ENCODE peak calls at places on chromosomes 1 and 21, in four cellular contexts. One of them, this sample, is unnamed.

GRCh38 chr1:95304803-95305202 is 70.8 kb downstream of the RWDD3 start:
- DNase-seq in H9: no peak
- DNase-seq in mesendoderm: no peak
- DNase-seq in H1: no peak
- DNase-seq in this sample: no peak

GRCh38 chr1:5286244-5286643 is 631.8 kb downstream of the AJAP1 start:
- DNase-seq in H1: no peak
- DNase-seq in mesendoderm: no peak
- DNase-seq in H9: no peak
- DNase-seq in this sample: no peak

GRCh38 chr1:37765937-37766664 is 1.2 kb upstream of the EPHA10 start:
- DNase-seq in H1: no peak
- DNase-seq in H9: peak
- DNase-seq in mesendoderm: no peak
- DNase-seq in this sample: no peak

GRCh38 chr1:153260980-153261792 is 1.7 kb downstream of the LORICRIN start:
- DNase-seq in mesendoderm: peak
- DNase-seq in H1: no peak
- DNase-seq in H9: peak
- DNase-seq in this sample: no peak

GRCh38 chr21:38797470-38797869 is 8.3 kb upstream of the ETS2 start:
- DNase-seq in H9: no peak
- DNase-seq in mesendoderm: peak
- DNase-seq in H1: no peak
- DNase-seq in this sample: no peak

GRCh38 chr1:244104309-244105060 is 53.4 kb downstream of the ZBTB18 start:
- DNase-seq in H1: no peak
- DNase-seq in H9: no peak
- DNase-seq in mesendoderm: peak
- DNase-seq in this sample: peak

GRCh38 chr1:172976222-172977041 is 74.3 kb downstream of the TNFSF18 start:
- DNase-seq in H1: no peak
- DNase-seq in H9: no peak
- DNase-seq in mesendoderm: no peak
- DNase-seq in this sample: peak

GRCh38 chr21:21196848-21197247 is 198.6 kb downstream of the NCAM2 start:
- DNase-seq in mesendoderm: no peak
- DNase-seq in H1: no peak
- DNase-seq in H9: no peak
- DNase-seq in this sample: no peak

GRCh38 chr1:155127672-155128468 is at the start of gene EFNA1:
- DNase-seq in mesendoderm: peak
- DNase-seq in H9: peak
- DNase-seq in H1: no peak
- DNase-seq in this sample: no peak

GRCh38 chr21:42555756-42556438 is 42.2 kb downstream of the SLC37A1 start:
- DNase-seq in H1: no peak
- DNase-seq in mesendoderm: no peak
- DNase-seq in H9: no peak
- DNase-seq in this sample: no peak

GRCh38 chr1:116310172-116310571 is 62.9 kb upstream of the ATP1A1 start:
- DNase-seq in H9: no peak
- DNase-seq in mesendoderm: no peak
- DNase-seq in H1: no peak
- DNase-seq in this sample: no peak

GRCh38 chr1:92481598-92482403 is 4.9 kb downstream of the GFI1 start:
- DNase-seq in mesendoderm: peak
- DNase-seq in H9: peak
- DNase-seq in H1: no peak
- DNase-seq in this sample: no peak

GRCh38 chr1:3463891-3464648 is 9.6 kb downstream of the ARHGEF16 start:
- DNase-seq in H9: no peak
- DNase-seq in mesendoderm: no peak
- DNase-seq in H1: no peak
- DNase-seq in this sample: no peak

GRCh38 chr21:26055841-26056264 is 114.7 kb downstream of the APP start:
- DNase-seq in mesendoderm: no peak
- DNase-seq in H9: no peak
- DNase-seq in H1: no peak
- DNase-seq in this sample: no peak

GRCh38 chr1:8424539-8425116 is 106.7 kb downstream of the SLC45A1 start:
- DNase-seq in mesendoderm: peak
- DNase-seq in H9: peak
- DNase-seq in H1: no peak
- DNase-seq in this sample: no peak

GRCh38 chr1:209456878-209457277 is 126.6 kb upstream of the CAMK1G start:
- DNase-seq in H1: no peak
- DNase-seq in mesendoderm: peak
- DNase-seq in H9: no peak
- DNase-seq in this sample: no peak

GRCh38 chr1:225454733-225455132 is 26.9 kb upstream of the LBR start:
- DNase-seq in H9: no peak
- DNase-seq in mesendoderm: no peak
- DNase-seq in H1: no peak
- DNase-seq in this sample: peak

GRCh38 chr1:68174173-68175113 is 57.9 kb downstream of the WLS start:
- DNase-seq in mesendoderm: peak
- DNase-seq in H1: no peak
- DNase-seq in H9: no peak
- DNase-seq in this sample: peak

GRCh38 chr1:18962121-18962721 is 5.7 kb upstream of the IFFO2 start:
- DNase-seq in H9: no peak
- DNase-seq in H1: no peak
- DNase-seq in mesendoderm: peak
- DNase-seq in this sample: no peak

GRCh38 chr1:11822091-11822490 is 16.1 kb downstream of the CLCN6 start:
- DNase-seq in mesendoderm: no peak
- DNase-seq in H1: no peak
- DNase-seq in H9: no peak
- DNase-seq in this sample: peak

GRCh38 chr1:79988401-79988800 is 981.9 kb upstream of the ADGRL4 start:
- DNase-seq in H1: no peak
- DNase-seq in mesendoderm: no peak
- DNase-seq in H9: no peak
- DNase-seq in this sample: no peak

GRCh38 chr1:244970236-244970652 is 105.9 kb upstream of the HNRNPU start:
- DNase-seq in mesendoderm: peak
- DNase-seq in H9: peak
- DNase-seq in H1: no peak
- DNase-seq in this sample: peak

GRCh38 chr1:28161770-28162550 is 14.5 kb downstream of the PTAFR start:
- DNase-seq in H9: no peak
- DNase-seq in mesendoderm: no peak
- DNase-seq in H1: no peak
- DNase-seq in this sample: no peak

GRCh38 chr1:159428536-159428935 is 3.5 kb upstream of the OR10J4 start:
- DNase-seq in H1: no peak
- DNase-seq in mesendoderm: no peak
- DNase-seq in H9: no peak
- DNase-seq in this sample: no peak
- H4K5ac ChIP-seq in H1: no peak
- H4K5ac ChIP-seq in mesendoderm: no peak
- H4K5ac ChIP-seq in H9: no peak
- H4K5ac ChIP-seq in this sample: no peak

GRCh38 chr21:16134134-16134533 is 404.4 kb downstream of the USP25 start:
- DNase-seq in H1: no peak
- DNase-seq in mesendoderm: no peak
- DNase-seq in H9: no peak
- DNase-seq in this sample: no peak

GRCh38 chr21:16137106-16137505 is 407.3 kb downstream of the USP25 start:
- DNase-seq in H1: no peak
- DNase-seq in mesendoderm: no peak
- DNase-seq in H9: no peak
- DNase-seq in this sample: peak

DNA sequence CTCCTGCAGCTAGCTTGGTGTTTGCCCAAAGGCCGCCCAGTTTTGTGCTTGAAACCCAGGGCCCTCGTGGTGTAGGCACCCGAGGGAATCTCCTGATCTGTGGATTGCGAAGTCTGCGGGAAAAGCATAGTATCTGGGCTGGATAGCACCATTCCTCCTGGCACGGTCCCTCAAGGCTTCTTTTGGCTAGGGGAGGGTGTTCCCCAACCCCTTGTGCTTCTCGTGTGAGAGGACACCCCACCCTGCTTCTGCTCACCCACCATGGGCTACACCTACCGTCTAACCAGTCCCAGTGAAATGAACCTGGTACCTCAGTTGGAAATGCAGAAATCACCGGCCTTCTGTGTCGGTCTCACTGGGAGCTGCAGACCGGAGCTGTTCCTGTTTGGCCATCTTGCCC is 403.5 kb downstream of the USP25 start:
- DNase-seq in mesendoderm: no peak
- DNase-seq in H9: no peak
- DNase-seq in H1: no peak
- DNase-seq in this sample: no peak
- H4K5ac ChIP-seq in mesendoderm: no peak
- H4K5ac ChIP-seq in H9: no peak
- H4K5ac ChIP-seq in H1: no peak
- H4K5ac ChIP-seq in this sample: no peak

DNA sequence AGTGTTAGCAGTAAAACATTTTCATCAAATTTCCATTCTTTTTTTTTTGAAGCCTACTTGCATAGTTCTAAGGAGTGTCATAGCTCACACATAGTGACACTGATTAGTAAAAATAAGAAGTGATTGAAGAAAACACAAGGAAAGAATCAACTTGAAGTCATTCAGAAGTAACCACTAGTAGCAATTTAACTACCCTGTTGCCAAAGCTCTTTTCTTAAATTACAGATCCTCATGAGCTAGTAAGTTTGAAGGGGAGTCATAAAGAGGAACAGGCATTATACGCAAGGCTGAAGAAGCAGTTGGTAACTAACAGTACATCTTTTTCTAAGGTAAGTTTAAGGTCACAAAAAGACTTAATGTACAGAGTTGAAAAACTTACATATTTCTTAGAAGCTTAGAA is 332.2 kb downstream of the CHRM3 start:
- DNase-seq in mesendoderm: no peak
- DNase-seq in H9: no peak
- DNase-seq in H1: no peak
- DNase-seq in this sample: no peak
- H4K5ac ChIP-seq in mesendoderm: no peak
- H4K5ac ChIP-seq in H9: no peak
- H4K5ac ChIP-seq in H1: no peak
- H4K5ac ChIP-seq in this sample: no peak

DNA sequence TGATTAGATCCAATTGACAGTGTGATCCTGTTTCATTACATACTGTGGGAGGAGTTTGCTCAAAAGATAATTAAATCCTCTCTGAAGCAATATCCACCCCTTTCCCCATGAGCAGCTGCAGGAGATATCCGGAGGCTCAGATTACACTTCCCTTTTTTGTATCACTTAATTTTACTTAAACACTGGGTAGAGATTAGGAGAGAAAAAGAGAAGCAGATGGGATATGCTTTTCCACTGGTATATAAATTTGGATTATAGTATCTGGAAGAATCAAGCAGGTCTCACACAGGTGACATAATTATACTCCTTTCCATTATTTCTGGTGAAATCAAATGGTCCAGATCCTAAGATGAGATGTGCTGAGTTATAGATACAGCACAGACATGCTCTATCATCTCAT is 333.4 kb upstream of the ZRANB2 start:
- DNase-seq in mesendoderm: no peak
- DNase-seq in H9: no peak
- DNase-seq in H1: no peak
- DNase-seq in this sample: peak
- H4K5ac ChIP-seq in mesendoderm: no peak
- H4K5ac ChIP-seq in H9: no peak
- H4K5ac ChIP-seq in H1: no peak
- H4K5ac ChIP-seq in this sample: no peak

DNA sequence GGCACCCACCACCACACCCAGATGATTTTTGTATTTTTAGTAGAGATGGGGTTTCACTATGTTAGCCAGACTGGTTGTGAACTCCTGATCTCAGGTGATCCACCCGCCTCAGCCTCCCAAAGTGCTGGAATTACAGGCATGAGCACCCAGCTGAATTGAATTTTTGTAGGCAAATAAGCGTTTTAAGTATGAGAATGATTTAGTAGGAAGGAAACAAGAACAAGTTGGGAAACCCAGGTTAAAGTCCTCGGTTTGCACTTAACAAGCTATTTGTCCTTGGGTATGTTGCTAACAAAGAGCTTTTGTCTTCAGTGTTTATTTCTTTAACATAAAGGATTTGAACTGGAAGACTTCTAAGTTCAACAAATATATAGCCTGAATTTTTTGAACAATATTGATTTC is 23.9 kb downstream of the BTF3L4 start:
- DNase-seq in H1: no peak
- DNase-seq in mesendoderm: no peak
- DNase-seq in H9: no peak
- DNase-seq in this sample: no peak
- H4K5ac ChIP-seq in H1: no peak
- H4K5ac ChIP-seq in mesendoderm: no peak
- H4K5ac ChIP-seq in H9: no peak
- H4K5ac ChIP-seq in this sample: no peak

GRCh38 chr1:157403203-157403602 is 149.1 kb downstream of the FCRL5 start:
- DNase-seq in mesendoderm: peak
- DNase-seq in H1: peak
- DNase-seq in H9: peak
- DNase-seq in this sample: no peak

GRCh38 chr1:157403608-157404007 is 148.7 kb downstream of the FCRL5 start:
- DNase-seq in H1: no peak
- DNase-seq in mesendoderm: no peak
- DNase-seq in H9: no peak
- DNase-seq in this sample: no peak

GRCh38 chr1:157400766-157401165 is 151.5 kb downstream of the FCRL5 start:
- DNase-seq in H1: no peak
- DNase-seq in H9: no peak
- DNase-seq in mesendoderm: no peak
- DNase-seq in this sample: no peak

GRCh38 chr1:157399343-157399983 is 152.9 kb downstream of the FCRL5 start:
- DNase-seq in mesendoderm: no peak
- DNase-seq in H1: no peak
- DNase-seq in H9: no peak
- DNase-seq in this sample: no peak

GRCh38 chr1:157399984-157400382 is 152.3 kb downstream of the FCRL5 start:
- DNase-seq in mesendoderm: peak
- DNase-seq in H9: no peak
- DNase-seq in H1: no peak
- DNase-seq in this sample: no peak
- H4K5ac ChIP-seq in mesendoderm: no peak
- H4K5ac ChIP-seq in H9: no peak
- H4K5ac ChIP-seq in H1: no peak
- H4K5ac ChIP-seq in this sample: no peak

GRCh38 chr1:150383629-150384318 is 19.8 kb downstream of the RPRD2 start:
- DNase-seq in H9: no peak
- DNase-seq in mesendoderm: no peak
- DNase-seq in H1: no peak
- DNase-seq in this sample: no peak
- H4K5ac ChIP-seq in H9: no peak
- H4K5ac ChIP-seq in mesendoderm: no peak
- H4K5ac ChIP-seq in H1: no peak
- H4K5ac ChIP-seq in this sample: no peak